ENCODE peak calls at places on chromosomes 6 and 20, in seven cellular contexts. A, X, O, K, W, M and G are unnamed samples.
A peak's percentile ranks its signal among the peaks of the same experiment; 100 is the strongest.

GRCh38 chr20:42779216-42779615 is 410.5 kb downstream of the PTPRT start:
- DNase-seq in K (no peak), O (no peak), W (no peak), M (no peak), A (no peak), X (no peak), G (no peak)

GRCh38 chr20:17663486-17663885 is 18.6 kb downstream of the RRBP1 start:
- DNase-seq in X (no peak), M (no peak), K (no peak), O (no peak), W (no peak), A (no peak), G (no peak)

GRCh38 chr6:79713701-79714322 is 82.7 kb downstream of the SH3BGRL2 start:
- DNase-seq in A (no peak), M (peak; percentile 73), O (no peak), W (no peak), K (peak; percentile 54), X (no peak), G (no peak)

GRCh38 chr20:51184289-51184688 is 161.4 kb upstream of the KCNG1 start:
- DNase-seq in A (no peak), X (no peak), W (no peak), O (no peak), K (no peak), M (no peak), G (no peak)

GRCh38 chr6:373773-374724 is 17.5 kb upstream of the IRF4 start:
- DNase-seq in O (no peak), M (no peak), K (peak; percentile 29), A (peak; percentile 79), X (no peak), W (no peak), G (no peak)

GRCh38 chr6:16404456-16404855 is 166.1 kb downstream of the GMPR start:
- DNase-seq in M (no peak), K (no peak), W (no peak), O (no peak), X (no peak), A (no peak), G (no peak)

GRCh38 chr6:7723041-7723447 is 2.9 kb upstream of the BMP6 start:
- DNase-seq in A (no peak), M (peak; percentile 88), X (peak; percentile 67), K (peak; percentile 88), W (peak; percentile 79), O (peak; percentile 26), G (peak; percentile 48)

GRCh38 chr6:33191383-33192104 is 723 bp downstream of the COL11A2 start:
- DNase-seq in X (no peak), M (no peak), K (no peak), A (peak; percentile 65), W (peak; percentile 48), O (no peak), G (no peak)

GRCh38 chr6:104941694-104942177 is 15.2 kb upstream of the LIN28B start:
- DNase-seq in X (no peak), M (no peak), W (no peak), A (no peak), K (no peak), O (no peak), G (no peak)

GRCh38 chr6:34513628-34514027 is 42.5 kb downstream of the SPDEF start:
- DNase-seq in K (no peak), M (no peak), A (no peak), O (no peak), X (no peak), W (peak; percentile 5), G (no peak)

GRCh38 chr6:90502381-90502780 is 84.5 kb downstream of the MAP3K7 start:
- DNase-seq in M (no peak), X (no peak), W (no peak), K (no peak), O (no peak), A (no peak), G (no peak)

GRCh38 chr6:105764318-105764717 is 321.8 kb upstream of the PRDM1 start:
- DNase-seq in A (no peak), W (no peak), X (no peak), K (no peak), O (no peak), M (no peak), G (no peak)

GRCh38 chr6:90086517-90086916 is 192.2 kb downstream of the GJA10 start:
- DNase-seq in W (no peak), O (no peak), K (no peak), X (no peak), M (no peak), A (no peak), G (no peak)

DNA sequence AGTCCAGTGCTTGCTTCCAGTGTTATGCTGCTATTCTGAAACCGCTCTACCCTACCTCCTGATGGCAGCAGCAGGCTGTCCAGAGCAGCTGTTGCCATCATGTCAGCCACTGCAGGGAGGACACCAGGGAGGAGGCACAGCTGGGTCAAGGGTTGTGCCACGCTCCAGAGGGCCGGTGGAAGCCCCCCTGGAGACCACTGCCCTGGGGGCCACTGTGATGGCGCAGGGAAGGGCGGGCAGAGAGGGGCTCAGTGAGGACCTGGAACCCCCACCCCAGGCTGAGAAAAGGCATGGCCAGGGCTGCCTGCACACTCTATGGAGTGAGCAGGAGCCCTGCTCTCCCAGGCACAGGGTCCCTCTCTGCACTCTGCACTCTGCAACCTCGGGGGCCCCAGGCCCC is 271.3 kb upstream of the BTBD3 start:
- DNase-seq in X (no peak), M (no peak), A (peak; percentile 51), O (no peak), K (no peak), W (no peak), G (no peak)
- TF ChIP-seq CTCF in X (no peak), M (no peak), A (no peak), O (no peak), K (no peak), W (no peak), G (no peak)

GRCh38 chr6:96537726-96538125 is 16.1 kb downstream of the UFL1 start:
- DNase-seq in A (no peak), M (no peak), O (no peak), K (no peak), W (no peak), X (no peak), G (no peak)

GRCh38 chr6:96545882-96546281 is 17.0 kb upstream of the FHL5 start:
- DNase-seq in O (no peak), A (no peak), M (no peak), X (no peak), W (no peak), K (no peak), G (no peak)

GRCh38 chr6:96547654-96548053 is 15.3 kb upstream of the FHL5 start:
- DNase-seq in A (no peak), X (no peak), W (no peak), O (no peak), M (no peak), K (no peak), G (no peak)

GRCh38 chr6:96542702-96543101 is 20.2 kb upstream of the FHL5 start:
- DNase-seq in W (no peak), K (peak; percentile 19), A (no peak), M (no peak), O (no peak), X (no peak), G (no peak)
- TF ChIP-seq CTCF in W (peak; percentile 34), K (peak; percentile 27), A (no peak), M (no peak), O (peak; percentile 35), X (peak; percentile 13), G (no peak)

GRCh38 chr20:47676912-47677311 is 108.4 kb downstream of the SULF2 start:
- DNase-seq in A (no peak), O (no peak), W (no peak), K (no peak), X (no peak), M (no peak), G (no peak)

GRCh38 chr20:47677314-47678129 is 107.8 kb downstream of the SULF2 start:
- DNase-seq in A (peak; percentile 84), W (no peak), K (peak; percentile 46), O (no peak), M (peak; percentile 79), X (no peak), G (peak; percentile 57)

GRCh38 chr20:47679462-47679861 is 105.8 kb downstream of the SULF2 start:
- DNase-seq in W (no peak), A (no peak), M (no peak), O (no peak), K (no peak), X (no peak), G (no peak)

GRCh38 chr20:47678536-47678935 is 106.7 kb downstream of the SULF2 start:
- DNase-seq in K (no peak), O (no peak), M (no peak), A (no peak), X (no peak), W (no peak), G (no peak)

GRCh38 chr20:47678130-47678453 is 107.2 kb downstream of the SULF2 start:
- DNase-seq in M (no peak), K (no peak), X (no peak), O (no peak), W (no peak), A (no peak), G (no peak)
- TF ChIP-seq CTCF in M (peak; percentile 24), K (no peak), X (peak; percentile 37), O (no peak), W (no peak), A (peak; percentile 7), G (no peak)

GRCh38 chr20:16617056-16617455 is 43.8 kb upstream of the KIF16B start:
- DNase-seq in X (no peak), O (no peak), W (no peak), K (no peak), M (no peak), A (no peak), G (no peak)

GRCh38 chr20:16612708-16613107 is 39.5 kb upstream of the KIF16B start:
- DNase-seq in O (no peak), M (no peak), W (no peak), X (no peak), A (no peak), K (no peak), G (no peak)

GRCh38 chr20:16613954-16614353 is 40.7 kb upstream of the KIF16B start:
- DNase-seq in X (no peak), M (no peak), K (no peak), O (no peak), A (no peak), W (no peak), G (no peak)

GRCh38 chr20:16611832-16612231 is 38.6 kb upstream of the KIF16B start:
- DNase-seq in X (no peak), M (no peak), O (no peak), A (no peak), W (no peak), K (no peak), G (no peak)

DNA sequence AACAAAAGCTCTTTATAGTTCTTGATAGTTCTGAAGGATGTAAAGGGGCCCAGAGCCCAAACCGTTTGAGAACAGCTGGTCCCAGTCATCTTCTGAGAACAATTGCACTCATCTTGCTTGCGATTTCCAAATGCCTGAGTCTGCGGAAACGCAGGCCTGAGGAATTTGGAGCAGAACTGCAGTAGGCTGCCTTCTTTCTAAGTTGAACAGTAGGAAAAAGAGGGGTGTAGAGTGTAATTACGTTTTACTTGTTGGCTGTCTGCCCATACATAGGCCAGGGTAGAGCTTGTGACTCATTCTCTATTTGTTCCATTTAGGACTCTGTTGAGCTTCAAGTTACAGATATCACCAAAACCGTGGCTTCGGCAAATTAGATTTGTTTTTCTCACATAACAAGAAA is 42.0 kb upstream of the KIF16B start:
- DNase-seq in M (no peak), K (peak; percentile 69), O (no peak), A (no peak), W (no peak), X (no peak), G (no peak)
- TF ChIP-seq CTCF in M (no peak), K (no peak), O (no peak), A (no peak), W (no peak), X (no peak), G (no peak)